ENCODE peak calls at places on chromosomes 6 and 20, in eight cellular contexts. K is EL; M is AG09319; Q is CD8-positive, alpha-beta memory T cell; X is mesenteric fat pad; S is stimulated activated effector memory CD8-positive, alpha-beta T cell treated with anti-CD3 and anti-CD28 coated beads, Interleukin-12 subunit alpha, Interleukin-12 subunit beta, amount 100 ng/mL, for 72 hours; A is aorta; R is GDM1. Y is an unnamed sample.

GRCh38 chr6:143680157-143680556 is 2.4 kb downstream of the PHACTR2 start:
- DNase-seq in K (no peak), M (no peak), Q (no peak), X (no peak), S (no peak), A (no peak), R (no peak), Y (no peak)

GRCh38 chr20:63641146-63641791 is 12.0 kb downstream of the STMN3 start:
- DNase-seq in K (peak), M (no peak), Q (peak), X (no peak), S (peak), A (peak), R (no peak), Y (no peak)

GRCh38 chr6:116557863-116558262 is 4.3 kb downstream of the CALHM4 start:
- DNase-seq in K (peak), M (peak), Q (no peak), X (no peak), S (no peak), A (no peak), R (no peak), Y (no peak)

GRCh38 chr20:2133318-2134183 is 31.9 kb downstream of the STK35 start:
- DNase-seq in K (peak), M (peak), Q (no peak), X (no peak), S (no peak), A (peak), R (no peak), Y (peak)

GRCh38 chr6:162941128-162941527 is 213.4 kb downstream of the PACRG start:
- DNase-seq in K (no peak), M (no peak), Q (no peak), X (no peak), S (no peak), A (no peak), R (no peak), Y (no peak)

GRCh38 chr6:25537349-25538018 is 114.5 kb upstream of the SCGN start:
- DNase-seq in K (no peak), M (no peak), Q (no peak), X (no peak), S (no peak), A (no peak), R (no peak), Y (no peak)

GRCh38 chr6:126527016-126527606 is 187.2 kb downstream of the CENPW start:
- DNase-seq in K (no peak), M (no peak), Q (no peak), X (no peak), S (no peak), A (no peak), R (no peak), Y (no peak)

GRCh38 chr6:11161031-11161966 is 49.8 kb upstream of the ERVFRD-1 start:
- DNase-seq in K (peak), M (no peak), Q (no peak), X (no peak), S (no peak), A (no peak), R (no peak), Y (no peak)

GRCh38 chr6:163332575-163332974 is 81.9 kb upstream of the QKI start:
- DNase-seq in K (no peak), M (no peak), Q (no peak), X (peak), S (no peak), A (no peak), R (no peak), Y (peak)

GRCh38 chr20:14561733-14562132 is 224.3 kb upstream of the FLRT3 start:
- DNase-seq in K (no peak), M (no peak), Q (no peak), X (no peak), S (no peak), A (no peak), R (no peak), Y (no peak)

GRCh38 chr20:12596863-12597262 is 411.9 kb upstream of the SPTLC3 start:
- DNase-seq in K (no peak), M (no peak), Q (no peak), X (no peak), S (no peak), A (no peak), R (no peak), Y (no peak)

GRCh38 chr20:44204156-44204831 is 6.3 kb downstream of the OSER1 start:
- DNase-seq in K (peak), M (peak), Q (no peak), X (no peak), S (no peak), A (no peak), R (no peak), Y (no peak)

GRCh38 chr6:33708516-33709204 is 2.8 kb downstream of the UQCC2 start:
- DNase-seq in K (no peak), M (no peak), Q (no peak), X (no peak), S (no peak), A (no peak), R (no peak), Y (no peak)

GRCh38 chr6:157047951-157048350 is 270.8 kb downstream of the ARID1B start:
- DNase-seq in K (no peak), M (peak), Q (no peak), X (no peak), S (no peak), A (no peak), R (no peak), Y (no peak)

GRCh38 chr6:134247271-134247833 is 70.6 kb downstream of the SGK1 start:
- DNase-seq in K (no peak), M (no peak), Q (peak), X (no peak), S (peak), A (no peak), R (no peak), Y (no peak)

GRCh38 chr6:37622639-37623038 is 75.0 kb downstream of the MDGA1 start:
- DNase-seq in K (no peak), M (no peak), Q (no peak), X (no peak), S (peak), A (peak), R (no peak), Y (no peak)

GRCh38 chr6:29376003-29376402 is 912 bp upstream of the OR12D3 start:
- DNase-seq in K (peak), M (no peak), Q (no peak), X (no peak), S (no peak), A (no peak), R (no peak), Y (no peak)

GRCh38 chr20:4295226-4295625 is 279.9 kb upstream of the RNF24 start:
- DNase-seq in K (no peak), M (no peak), Q (no peak), X (no peak), S (no peak), A (no peak), R (no peak), Y (no peak)

GRCh38 chr6:43076928-43077809 is 1.1 kb downstream of the PTK7 start:
- DNase-seq in K (peak), M (no peak), Q (no peak), X (no peak), S (no peak), A (no peak), R (no peak), Y (no peak)

GRCh38 chr20:44467289-44467883 is 8.3 kb upstream of the TTPAL start:
- DNase-seq in K (no peak), M (no peak), Q (no peak), X (no peak), S (no peak), A (no peak), R (no peak), Y (peak)

GRCh38 chr6:154229796-154230195 is 126.8 kb downstream of the IPCEF1 start:
- DNase-seq in K (no peak), M (no peak), Q (peak), X (no peak), S (peak), A (no peak), R (no peak), Y (no peak)

GRCh38 chr6:35213161-35213823 is 464 bp upstream of the SCUBE3 start:
- DNase-seq in K (no peak), M (no peak), Q (no peak), X (no peak), S (no peak), A (no peak), R (no peak), Y (no peak)

GRCh38 chr6:4972438-4972837 is 31.4 kb downstream of the RPP40 start:
- DNase-seq in K (no peak), M (no peak), Q (no peak), X (peak), S (peak), A (no peak), R (no peak), Y (no peak)

GRCh38 chr20:32336918-32337347 is 21.2 kb upstream of the ASXL1 start:
- DNase-seq in K (peak), M (no peak), Q (no peak), X (no peak), S (no peak), A (no peak), R (peak), Y (no peak)

GRCh38 chr6:13375360-13375878 is 47.1 kb upstream of the TBC1D7 start:
- DNase-seq in K (no peak), M (no peak), Q (peak), X (no peak), S (peak), A (no peak), R (no peak), Y (no peak)

Y was measured in psoas muscle.